ENCODE peak calls at places on chromosomes 16 and 17, in six cellular contexts. One of them, this sample, is unnamed.

GRCh38 chr16:85781685-85782370 is 17.5 kb downstream of the EMC8 start:
- DNase-seq in RWPE1: no peak
- DNase-seq in HT1080: no peak
- DNase-seq in pons: peak; percentile 59
- DNase-seq in stimulated activated CD8-positive, alpha-beta memory T cell treated with anti-CD3 and anti-CD28 coated beads, Interleukin-7, amount 100 ng/mL, for 1 hour: no peak
- DNase-seq in T-helper 2 cell: no peak
- DNase-seq in this sample: no peak

GRCh38 chr17:66727634-66728570 is 107.0 kb upstream of the CACNG5 start:
- DNase-seq in stimulated activated CD8-positive, alpha-beta memory T cell treated with anti-CD3 and anti-CD28 coated beads, Interleukin-7, amount 100 ng/mL, for 1 hour: no peak
- DNase-seq in T-helper 2 cell: no peak
- DNase-seq in HT1080: peak; percentile 26
- DNase-seq in pons: peak; percentile 71
- DNase-seq in RWPE1: peak; percentile 68
- DNase-seq in this sample: no peak

GRCh38 chr17:79912552-79913330 is 73.5 kb upstream of the CBX4 start:
- DNase-seq in RWPE1: no peak
- DNase-seq in stimulated activated CD8-positive, alpha-beta memory T cell treated with anti-CD3 and anti-CD28 coated beads, Interleukin-7, amount 100 ng/mL, for 1 hour: no peak
- DNase-seq in HT1080: no peak
- DNase-seq in T-helper 2 cell: no peak
- DNase-seq in pons: no peak
- DNase-seq in this sample: no peak

GRCh38 chr17:72121164-72122001 is 563 bp downstream of the SOX9 start:
- DNase-seq in stimulated activated CD8-positive, alpha-beta memory T cell treated with anti-CD3 and anti-CD28 coated beads, Interleukin-7, amount 100 ng/mL, for 1 hour: no peak
- DNase-seq in T-helper 2 cell: no peak
- DNase-seq in RWPE1: peak; percentile 42
- DNase-seq in pons: peak; percentile 11
- DNase-seq in HT1080: peak; percentile 64
- DNase-seq in this sample: no peak

GRCh38 chr17:14214271-14214670 is 22.4 kb downstream of the CDRT15 start:
- DNase-seq in T-helper 2 cell: no peak
- DNase-seq in RWPE1: no peak
- DNase-seq in HT1080: peak; percentile 36
- DNase-seq in pons: peak; percentile 6
- DNase-seq in stimulated activated CD8-positive, alpha-beta memory T cell treated with anti-CD3 and anti-CD28 coated beads, Interleukin-7, amount 100 ng/mL, for 1 hour: no peak
- DNase-seq in this sample: no peak

GRCh38 chr17:345992-346785 is 6.4 kb downstream of the RPH3AL start:
- DNase-seq in stimulated activated CD8-positive, alpha-beta memory T cell treated with anti-CD3 and anti-CD28 coated beads, Interleukin-7, amount 100 ng/mL, for 1 hour: no peak
- DNase-seq in T-helper 2 cell: no peak
- DNase-seq in pons: no peak
- DNase-seq in RWPE1: no peak
- DNase-seq in HT1080: no peak
- DNase-seq in this sample: no peak

GRCh38 chr16:52872706-52873105 is 180.0 kb downstream of the CHD9NB start:
- DNase-seq in HT1080: no peak
- DNase-seq in pons: no peak
- DNase-seq in RWPE1: no peak
- DNase-seq in stimulated activated CD8-positive, alpha-beta memory T cell treated with anti-CD3 and anti-CD28 coated beads, Interleukin-7, amount 100 ng/mL, for 1 hour: no peak
- DNase-seq in T-helper 2 cell: no peak
- DNase-seq in this sample: no peak

GRCh38 chr17:20925091-20925490 is 117.7 kb downstream of the USP22 start:
- DNase-seq in pons: no peak
- DNase-seq in T-helper 2 cell: no peak
- DNase-seq in stimulated activated CD8-positive, alpha-beta memory T cell treated with anti-CD3 and anti-CD28 coated beads, Interleukin-7, amount 100 ng/mL, for 1 hour: no peak
- DNase-seq in HT1080: no peak
- DNase-seq in RWPE1: no peak
- DNase-seq in this sample: no peak

GRCh38 chr17:70314506-70314905 is 145.2 kb downstream of the KCNJ2 start:
- DNase-seq in RWPE1: no peak
- DNase-seq in stimulated activated CD8-positive, alpha-beta memory T cell treated with anti-CD3 and anti-CD28 coated beads, Interleukin-7, amount 100 ng/mL, for 1 hour: no peak
- DNase-seq in T-helper 2 cell: no peak
- DNase-seq in HT1080: no peak
- DNase-seq in pons: no peak
- DNase-seq in this sample: no peak

GRCh38 chr17:17354560-17355357 is 51.6 kb downstream of the NT5M start:
- DNase-seq in pons: peak; percentile 48
- DNase-seq in stimulated activated CD8-positive, alpha-beta memory T cell treated with anti-CD3 and anti-CD28 coated beads, Interleukin-7, amount 100 ng/mL, for 1 hour: peak; percentile 41
- DNase-seq in HT1080: peak; percentile 55
- DNase-seq in RWPE1: peak; percentile 74
- DNase-seq in T-helper 2 cell: peak; percentile 59
- DNase-seq in this sample: no peak

GRCh38 chr17:70076831-70077230 is 1.8 kb downstream of the KCNJ16 start:
- DNase-seq in HT1080: no peak
- DNase-seq in T-helper 2 cell: no peak
- DNase-seq in pons: no peak
- DNase-seq in RWPE1: no peak
- DNase-seq in stimulated activated CD8-positive, alpha-beta memory T cell treated with anti-CD3 and anti-CD28 coated beads, Interleukin-7, amount 100 ng/mL, for 1 hour: no peak
- DNase-seq in this sample: no peak

GRCh38 chr17:15232517-15232915 is 32.6 kb downstream of the PMP22 start:
- DNase-seq in stimulated activated CD8-positive, alpha-beta memory T cell treated with anti-CD3 and anti-CD28 coated beads, Interleukin-7, amount 100 ng/mL, for 1 hour: no peak
- DNase-seq in pons: no peak
- DNase-seq in HT1080: no peak
- DNase-seq in RWPE1: no peak
- DNase-seq in T-helper 2 cell: no peak
- DNase-seq in this sample: no peak

GRCh38 chr17:78957076-78957475 is 22.6 kb downstream of the LGALS3BP start:
- DNase-seq in HT1080: peak; percentile 78
- DNase-seq in RWPE1: no peak
- DNase-seq in stimulated activated CD8-positive, alpha-beta memory T cell treated with anti-CD3 and anti-CD28 coated beads, Interleukin-7, amount 100 ng/mL, for 1 hour: no peak
- DNase-seq in T-helper 2 cell: no peak
- DNase-seq in pons: no peak
- DNase-seq in this sample: no peak

GRCh38 chr17:38568274-38568673 is 37.5 kb downstream of the SRCIN1 start:
- DNase-seq in RWPE1: no peak
- DNase-seq in T-helper 2 cell: no peak
- DNase-seq in HT1080: no peak
- DNase-seq in stimulated activated CD8-positive, alpha-beta memory T cell treated with anti-CD3 and anti-CD28 coated beads, Interleukin-7, amount 100 ng/mL, for 1 hour: no peak
- DNase-seq in pons: no peak
- DNase-seq in this sample: no peak

This sample was measured in foreskin keratinocyte.